ENCODE peak calls at places on chromosome 3, in ten cellular contexts. W, N, Z, P, G, J, S, T, M and I are unnamed samples.

GRCh38 chr3:157785071-157785826 is 282.0 kb upstream of the VEPH1 start:
- DNase-seq in W (peak; percentile 86), N (no peak), Z (peak; percentile 82), P (peak; percentile 95), G (peak; percentile 80), J (no peak), S (peak; percentile 30), T (peak; percentile 81), M (peak; percentile 31), I (peak; percentile 25)

GRCh38 chr3:24622138-24622537 is 127.5 kb upstream of the THRB start:
- DNase-seq in W (no peak), N (no peak), Z (no peak), P (no peak), G (no peak), J (no peak), S (no peak), T (no peak), M (no peak), I (no peak)

GRCh38 chr3:42314411-42314810 is 48.4 kb upstream of the CCK start:
- DNase-seq in W (no peak), N (peak; percentile 11), Z (peak; percentile 2), P (no peak), G (peak; percentile 21), J (no peak), S (no peak), T (peak; percentile 50), M (no peak), I (no peak)

GRCh38 chr3:140247775-140248174 is 312.8 kb downstream of the CLSTN2 start:
- DNase-seq in W (no peak), N (no peak), Z (peak; percentile 13), P (no peak), G (no peak), J (no peak), S (no peak), T (no peak), M (no peak), I (peak; percentile 15)

GRCh38 chr3:96803860-96804259 is 10.5 kb upstream of the EPHA6 start:
- DNase-seq in W (no peak), N (no peak), Z (no peak), P (no peak), G (no peak), J (no peak), S (no peak), T (peak; percentile 22), M (no peak), I (no peak)

GRCh38 chr3:23385327-23385726 is 182.2 kb downstream of the UBE2E2 start:
- DNase-seq in W (no peak), N (no peak), Z (no peak), P (no peak), G (no peak), J (no peak), S (no peak), T (no peak), M (no peak), I (peak; percentile 9)

GRCh38 chr3:71245971-71246860 is 337.3 kb downstream of the FOXP1 start:
- DNase-seq in W (no peak), N (peak; percentile 60), Z (no peak), P (no peak), G (no peak), J (no peak), S (peak; percentile 76), T (peak; percentile 71), M (no peak), I (peak; percentile 42)

GRCh38 chr3:175002732-175003143 is 143.6 kb downstream of the NAALADL2 start:
- DNase-seq in W (peak; percentile 99), N (no peak), Z (peak; percentile 17), P (peak; percentile 96), G (no peak), J (no peak), S (no peak), T (no peak), M (no peak), I (no peak)

GRCh38 chr3:104437891-104438290 is 928.8 kb upstream of the ALCAM start:
- DNase-seq in W (no peak), N (peak; percentile 44), Z (peak; percentile 68), P (peak; percentile 68), G (no peak), J (no peak), S (no peak), T (peak; percentile 78), M (no peak), I (peak; percentile 69)

GRCh38 chr3:112813016-112813415 is 33.6 kb downstream of the CD200R1L start:
- DNase-seq in W (peak; percentile 24), N (no peak), Z (no peak), P (peak; percentile 31), G (no peak), J (no peak), S (no peak), T (no peak), M (no peak), I (no peak)

GRCh38 chr3:9622438-9622837 is 26.9 kb upstream of the MTMR14 start:
- DNase-seq in W (no peak), N (no peak), Z (no peak), P (no peak), G (no peak), J (no peak), S (no peak), T (no peak), M (no peak), I (no peak)

GRCh38 chr3:13135251-13135810 is 62.1 kb upstream of the IQSEC1 start:
- DNase-seq in W (no peak), N (no peak), Z (no peak), P (no peak), G (no peak), J (no peak), S (no peak), T (no peak), M (no peak), I (peak; percentile 57)

GRCh38 chr3:37925157-37925556 is 63.5 kb downstream of the CTDSPL start:
- DNase-seq in W (no peak), N (no peak), Z (no peak), P (no peak), G (no peak), J (no peak), S (no peak), T (no peak), M (no peak), I (no peak)
- H3K27ac ChIP-seq in W (no peak overlapping the region), N (no peak overlapping the region), Z (no peak overlapping the region), P (no peak overlapping the region), G (no peak overlapping the region), J (no peak overlapping the region), S (no peak overlapping the region), T (no peak overlapping the region), M (no peak overlapping the region), I (no peak overlapping the region)

DNA sequence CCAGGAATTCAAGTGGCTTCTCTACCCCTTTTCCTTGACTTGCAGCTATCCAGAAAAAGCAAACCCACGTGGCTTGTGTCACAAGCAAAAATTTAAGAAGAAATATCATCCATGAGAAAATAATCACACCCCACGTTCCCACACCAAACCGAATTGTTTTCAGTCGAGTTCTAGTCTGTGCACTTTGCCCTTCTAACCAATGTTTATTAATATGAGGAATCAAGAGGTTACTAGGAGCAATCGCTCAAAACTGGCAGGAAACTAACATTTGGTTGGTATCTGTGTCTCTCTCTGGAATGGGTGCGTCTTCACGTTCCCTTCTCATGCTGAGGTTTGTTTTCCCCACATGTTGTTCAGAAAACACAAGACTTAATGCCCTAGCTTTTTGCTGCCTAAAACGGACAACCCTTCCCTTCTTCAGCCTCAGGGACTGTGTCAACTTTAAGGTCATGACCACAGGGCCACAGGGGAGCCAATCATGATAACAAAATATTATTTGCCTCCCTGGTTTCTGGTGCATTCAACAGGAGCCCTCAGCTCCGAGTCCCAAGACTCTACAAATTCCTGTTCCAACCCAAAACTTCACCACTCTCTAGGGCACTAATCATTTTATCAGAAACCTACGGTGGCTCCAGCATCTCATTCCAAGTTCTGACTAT is 41.4 kb upstream of the LMCD1 start:
- DNase-seq in W (no peak), N (no peak), Z (no peak), P (no peak), G (no peak), J (no peak), S (no peak), T (no peak), M (no peak), I (peak; percentile 4)
- H3K4me2 ChIP-seq in W (no peak overlapping the region), N (no peak overlapping the region), Z (no peak overlapping the region), P (peak overlapping the region; percentile 40), G (no peak overlapping the region), J (no peak overlapping the region), S (no peak overlapping the region), T (no peak overlapping the region), M (no peak overlapping the region), I (peak overlapping the region; percentile 15)

DNA sequence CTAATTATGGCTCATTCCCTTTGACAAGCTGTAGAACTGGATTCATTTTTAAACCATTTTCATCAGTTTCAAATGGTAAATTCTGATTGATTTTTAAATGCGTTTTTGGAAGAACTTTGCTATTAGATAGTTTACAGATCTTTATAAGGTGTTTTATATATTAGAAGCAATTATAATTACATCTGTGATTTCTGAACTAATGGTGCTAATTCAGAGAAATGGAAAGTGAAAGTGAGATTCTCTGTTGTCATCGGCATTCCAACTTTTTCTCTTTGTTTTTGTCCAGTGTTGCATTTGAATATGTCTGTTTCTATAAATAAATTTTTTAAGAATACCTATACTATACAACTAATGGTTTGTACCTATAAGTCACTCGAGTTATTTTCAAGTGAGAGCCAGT is 62.7 kb downstream of the PXYLP1 start:
- DNase-seq in W (no peak), N (no peak), Z (no peak), P (peak; percentile 43), G (no peak), J (no peak), S (no peak), T (no peak), M (no peak), I (no peak)
- H3K4me3 ChIP-seq in W (peak overlapping the region; percentile 73), N (no peak overlapping the region), Z (no peak overlapping the region), P (peak overlapping the region; percentile 73), G (no peak overlapping the region), J (no peak overlapping the region), S (no peak overlapping the region), T (no peak overlapping the region), M (peak overlapping the region; percentile 10), I (peak overlapping the region; percentile 42)

GRCh38 chr3:14475601-14476000 is 64.5 kb downstream of the GRIP2 start:
- DNase-seq in W (peak; percentile 55), N (no peak), Z (no peak), P (no peak), G (no peak), J (no peak), S (no peak), T (no peak), M (no peak), I (peak; percentile 72)

GRCh38 chr3:14472471-14473351 is 67.4 kb downstream of the GRIP2 start:
- DNase-seq in W (peak; percentile 95), N (no peak), Z (peak; percentile 74), P (peak; percentile 96), G (peak; percentile 32), J (no peak), S (peak; percentile 20), T (peak; percentile 88), M (no peak), I (peak; percentile 99)

GRCh38 chr3:14471690-14472089 is 68.5 kb downstream of the GRIP2 start:
- DNase-seq in W (no peak), N (no peak), Z (no peak), P (no peak), G (no peak), J (no peak), S (no peak), T (no peak), M (no peak), I (peak; percentile 34)

GRCh38 chr3:14474363-14475081 is 65.6 kb downstream of the GRIP2 start:
- DNase-seq in W (no peak), N (no peak), Z (no peak), P (no peak), G (no peak), J (no peak), S (no peak), T (no peak), M (no peak), I (peak; percentile 10)

GRCh38 chr3:14473411-14473891 is 66.7 kb downstream of the GRIP2 start:
- DNase-seq in W (peak; percentile 63), N (no peak), Z (no peak), P (no peak), G (no peak), J (no peak), S (no peak), T (no peak), M (no peak), I (no peak)
- H3K27ac ChIP-seq in W (peak overlapping the region; percentile 92), N (no peak overlapping the region), Z (no peak overlapping the region), P (peak overlapping the region; percentile 95), G (peak overlapping the region; percentile 42), J (no peak overlapping the region), S (no peak overlapping the region), T (no peak overlapping the region), M (no peak overlapping the region), I (peak overlapping the region; percentile 93)